ENCODE peak calls at places on chromosome 15, in nine cellular contexts. L, F, Z, C, M, H, W, G and X are unnamed samples. For H3K4me1, the result is how much of the 10 kb centered on the place peaks cover.

GRCh38 chr15:45854455-45855202 is 219.8 kb downstream of the SQOR start:
- DNase-seq in M (no peak), L (no peak), H (no peak), Z (no peak), W (peak), C (no peak), F (no peak), G (no peak), X (no peak)

GRCh38 chr15:60212536-60212935 is 185.2 kb downstream of the ANXA2 start:
- DNase-seq in H (peak), M (no peak), C (no peak), Z (no peak), L (peak), W (no peak), G (peak), F (no peak), X (peak)

GRCh38 chr15:74800559-74801094 is 12.0 kb upstream of the LMAN1L start:
- DNase-seq in C (no peak), W (no peak), Z (peak), G (no peak), F (no peak), H (no peak), L (no peak), M (no peak), X (no peak)

GRCh38 chr15:77818484-77819270 is 186.0 kb upstream of the LINGO1 start:
- DNase-seq in Z (no peak), L (no peak), W (no peak), C (no peak), F (no peak), M (no peak), H (no peak), G (no peak), X (no peak)

GRCh38 chr15:39124155-39124924 is 456.5 kb upstream of the THBS1 start:
- DNase-seq in W (no peak), M (no peak), F (no peak), H (peak), L (peak), C (no peak), G (no peak), Z (no peak), X (no peak)

GRCh38 chr15:27514526-27514925 is 543.5 kb downstream of the GABRG3 start:
- DNase-seq in W (no peak), F (no peak), C (no peak), M (no peak), L (no peak), H (peak), Z (no peak), G (no peak), X (peak)

GRCh38 chr15:92430067-92430435 is 36.4 kb downstream of the ST8SIA2 start:
- DNase-seq in Z (no peak), C (no peak), G (no peak), M (no peak), H (no peak), W (no peak), L (no peak), F (no peak), X (no peak)

GRCh38 chr15:47339800-47340575 is 377.3 kb upstream of the SEMA6D start:
- DNase-seq in H (no peak), M (no peak), C (no peak), Z (no peak), F (no peak), G (no peak), L (peak), W (no peak), X (no peak)

GRCh38 chr15:61069369-61070075 is 159.6 kb downstream of the RORA start:
- DNase-seq in M (no peak), L (no peak), G (no peak), F (no peak), Z (no peak), W (no peak), C (no peak), H (no peak), X (no peak)

GRCh38 chr15:40766906-40767837 is 2.6 kb upstream of the C15orf62 start:
- DNase-seq in M (no peak), L (peak), Z (peak), C (no peak), G (no peak), W (no peak), H (peak), F (no peak), X (peak)

GRCh38 chr15:87031545-87032230 is 952.0 kb downstream of the AGBL1 start:
- DNase-seq in Z (no peak), L (peak), W (no peak), H (no peak), G (no peak), F (no peak), C (no peak), M (no peak), X (peak)

GRCh38 chr15:74144153-74144775 is 13.9 kb downstream of the ISLR2 start:
- DNase-seq in M (no peak), G (no peak), Z (no peak), C (no peak), H (no peak), F (no peak), W (no peak), L (no peak), X (no peak)

GRCh38 chr15:101047301-101047781 is 128.2 kb downstream of the LRRK1 start:
- DNase-seq in Z (peak), C (peak), M (no peak), G (no peak), H (no peak), W (peak), F (peak), L (no peak), X (no peak)

GRCh38 chr15:59315914-59316428 is 56.7 kb downstream of the MYO1E start:
- DNase-seq in L (peak), G (no peak), Z (no peak), C (no peak), H (peak), F (no peak), W (no peak), M (no peak), X (no peak)

GRCh38 chr15:94164202-94164807 is 67.1 kb upstream of the MCTP2 start:
- DNase-seq in F (no peak), H (peak), Z (no peak), C (no peak), L (peak), G (peak), M (peak), W (peak), X (peak)

GRCh38 chr15:78533331-78533730 is 6.9 kb upstream of the PSMA4 start:
- DNase-seq in H (no peak), W (no peak), M (no peak), L (no peak), C (no peak), Z (no peak), G (no peak), F (no peak), X (no peak)

GRCh38 chr15:72813345-72814004 is 29.9 kb upstream of the ADPGK start:
- DNase-seq in C (no peak), W (no peak), M (no peak), Z (no peak), L (no peak), F (no peak), G (no peak), H (peak), X (no peak)

DNA sequence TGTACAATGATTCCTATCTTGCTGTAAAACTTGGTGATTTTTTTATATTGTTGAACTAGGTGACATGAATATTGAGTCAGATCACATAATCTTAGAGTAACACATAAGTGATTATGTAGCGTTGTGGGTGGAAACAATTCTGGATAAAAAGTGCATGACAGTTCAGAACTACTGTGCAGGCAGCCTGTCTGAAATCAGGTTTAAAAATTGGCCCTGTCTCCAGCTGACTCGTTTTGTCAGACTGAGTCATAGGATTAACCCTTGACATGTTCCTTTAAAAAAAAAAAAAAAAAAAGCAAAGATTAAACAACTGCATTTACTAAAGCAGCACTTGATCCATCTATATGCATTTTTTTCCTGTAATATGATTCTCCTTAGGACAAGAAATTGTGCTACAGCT is 160.0 kb upstream of the CGNL1 start:
- DNase-seq in C (no peak), M (no peak), G (no peak), L (peak), F (no peak), Z (no peak), H (peak), W (no peak), X (peak)
- H3K4me1 ChIP-seq in C (under half), M (under half), G (under half), L (under half), F (half or more), Z (under half), H (under half), W (under half), X (under half)

GRCh38 chr15:98666441-98666840 is 18.1 kb downstream of the IGF1R start:
- DNase-seq in M (no peak), C (no peak), L (no peak), F (no peak), H (no peak), G (no peak), Z (no peak), W (no peak), X (no peak)

GRCh38 chr15:98668566-98669308 is 20.4 kb downstream of the IGF1R start:
- DNase-seq in W (no peak), M (no peak), G (no peak), C (no peak), L (no peak), H (peak), Z (no peak), F (no peak), X (peak)

GRCh38 chr15:98669638-98670037 is 21.3 kb downstream of the IGF1R start:
- DNase-seq in C (no peak), H (no peak), W (no peak), G (no peak), M (no peak), L (no peak), F (no peak), Z (no peak), X (no peak)

GRCh38 chr15:98667521-98668179 is 19.3 kb downstream of the IGF1R start:
- DNase-seq in Z (no peak), H (no peak), L (no peak), W (no peak), C (no peak), F (no peak), M (no peak), G (no peak), X (peak)

DNA sequence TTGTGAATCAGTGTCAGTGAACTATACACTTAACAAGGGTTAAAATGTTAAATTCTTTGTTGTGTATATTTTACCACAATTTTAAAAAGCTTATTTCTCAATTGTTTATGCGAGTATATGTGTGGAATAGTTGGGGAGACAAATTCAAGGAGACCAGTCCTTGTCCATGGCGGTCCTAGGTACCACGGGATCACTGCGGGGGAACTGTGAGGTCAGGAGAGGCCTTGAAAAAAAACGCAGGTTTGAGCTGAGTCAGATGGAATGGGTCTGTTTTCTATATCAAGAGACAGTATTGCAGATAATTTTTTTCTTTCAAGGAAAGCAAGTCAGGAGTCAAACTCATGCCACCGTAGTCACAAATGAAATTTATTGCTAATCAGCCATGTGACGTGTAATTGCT is 18.5 kb downstream of the IGF1R start:
- DNase-seq in M (no peak), G (no peak), W (no peak), Z (no peak), H (no peak), L (no peak), C (no peak), F (no peak), X (no peak)
- H3K4me1 ChIP-seq in M (under half), G (under half), W (half or more), Z (under half), H (under half), L (half or more), C (under half), F (half or more), X (under half)

GRCh38 chr15:50814634-50815033 is 49.1 kb upstream of the SPPL2A start:
- DNase-seq in C (no peak), H (no peak), L (no peak), F (no peak), G (no peak), Z (no peak), M (no peak), W (no peak), X (no peak)

GRCh38 chr15:50810128-50810527 is 44.6 kb upstream of the SPPL2A start:
- DNase-seq in W (no peak), L (no peak), C (no peak), H (no peak), G (no peak), F (no peak), M (no peak), Z (no peak), X (no peak)

GRCh38 chr15:50816191-50816590 is 50.7 kb upstream of the SPPL2A start:
- DNase-seq in M (no peak), F (no peak), G (no peak), H (peak), L (no peak), C (no peak), W (peak), Z (no peak), X (peak)

GRCh38 chr15:50813089-50813488 is 47.6 kb upstream of the SPPL2A start:
- DNase-seq in G (no peak), W (no peak), C (no peak), Z (no peak), M (no peak), L (no peak), F (no peak), H (no peak), X (no peak)

DNA sequence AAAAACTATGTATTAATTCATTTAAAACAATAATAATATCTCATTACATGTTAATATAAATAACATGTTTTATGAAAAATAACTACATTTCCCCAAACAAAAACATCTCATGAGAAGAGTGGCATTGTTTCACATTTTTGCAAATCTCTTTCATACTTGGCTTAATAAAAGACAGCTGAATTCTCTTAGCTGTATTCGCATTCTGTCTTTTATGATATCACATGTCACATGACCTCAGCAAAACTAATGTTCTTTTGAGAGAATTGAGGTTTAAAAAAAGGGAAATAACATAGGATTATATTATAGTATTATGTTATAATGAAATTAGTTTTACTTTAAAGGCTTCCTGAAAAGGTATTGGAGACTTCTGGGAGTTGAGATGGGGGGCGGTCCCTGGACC is 48.4 kb upstream of the SPPL2A start:
- DNase-seq in C (no peak), Z (no peak), G (no peak), F (no peak), W (no peak), L (no peak), M (no peak), H (no peak), X (no peak)
- H3K4me1 ChIP-seq in C (under half), Z (under half), G (under half), F (under half), W (under half), L (under half), M (under half), H (under half), X (under half)

DNA sequence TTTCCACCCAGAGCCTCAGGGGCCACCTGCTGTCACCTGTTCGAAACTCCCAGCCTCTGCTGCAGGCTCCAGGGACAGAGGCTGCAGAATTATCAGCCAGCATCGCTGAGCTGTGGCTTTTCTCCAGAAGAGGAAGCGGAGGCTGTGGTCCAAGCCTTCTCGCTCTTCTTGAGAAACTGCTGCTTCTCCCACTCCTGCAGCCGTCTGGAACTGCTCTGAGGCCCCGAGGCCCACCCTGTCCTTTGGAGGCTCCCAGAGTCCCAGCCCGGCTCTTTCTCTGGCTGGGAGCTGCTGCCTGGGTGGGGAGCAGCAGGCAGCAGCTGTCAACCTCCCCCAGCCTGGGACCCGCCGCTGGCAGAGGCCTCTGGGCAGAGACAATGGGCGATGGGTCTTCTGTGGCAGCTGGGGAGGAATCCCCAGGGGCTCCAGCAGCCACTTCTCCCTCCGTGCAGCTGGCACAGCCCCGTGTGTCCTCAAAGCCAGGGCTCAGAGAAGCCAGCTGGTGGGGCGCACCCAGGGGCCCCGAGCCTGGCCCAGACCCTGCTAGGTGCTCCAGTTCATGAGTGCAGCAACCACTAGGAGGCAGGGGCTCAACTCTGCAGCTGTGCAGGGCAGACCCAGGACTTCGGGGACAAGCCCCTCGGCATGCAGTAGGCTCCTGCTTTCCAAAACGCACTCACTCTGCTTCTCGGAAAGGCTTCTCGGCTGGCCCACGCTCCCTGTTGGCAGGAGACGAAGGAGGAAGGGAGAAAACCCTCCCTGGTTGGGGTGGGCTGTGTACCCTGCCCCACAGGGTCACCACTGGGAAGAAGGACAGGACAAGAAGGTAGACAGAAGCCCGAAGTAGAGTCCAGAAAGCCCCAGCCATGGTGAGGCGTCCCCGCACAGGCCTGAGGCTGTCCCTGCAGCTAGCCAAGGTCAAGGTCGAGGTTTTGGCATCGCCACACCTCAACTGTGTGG is 49.9 kb upstream of the FURIN start:
- DNase-seq in Z (no peak), H (no peak), L (peak), M (no peak), G (no peak), F (peak), W (no peak), C (peak), X (no peak)
- H3K4me1 ChIP-seq in Z (under half), H (under half), L (under half), M (under half), G (under half), F (under half), W (under half), C (under half), X (under half)

GRCh38 chr15:66708389-66708788 is 6.4 kb downstream of the SMAD6 start:
- DNase-seq in F (no peak), M (no peak), W (no peak), C (no peak), L (no peak), G (no peak), Z (no peak), H (no peak), X (no peak)

GRCh38 chr15:66709884-66710283 is 7.8 kb downstream of the SMAD6 start:
- DNase-seq in M (no peak), W (no peak), L (no peak), F (no peak), G (no peak), C (no peak), Z (no peak), H (no peak), X (no peak)

GRCh38 chr15:66713843-66714508 is 11.9 kb downstream of the SMAD6 start:
- DNase-seq in G (peak), C (no peak), F (no peak), M (no peak), Z (no peak), W (no peak), H (no peak), L (no peak), X (no peak)

GRCh38 chr15:66711886-66712285 is 9.8 kb downstream of the SMAD6 start:
- DNase-seq in Z (no peak), G (no peak), C (no peak), L (no peak), M (no peak), H (no peak), F (no peak), W (no peak), X (no peak)

GRCh38 chr15:66711260-66711659 is 9.2 kb downstream of the SMAD6 start:
- DNase-seq in G (no peak), Z (no peak), H (no peak), C (no peak), M (no peak), W (no peak), L (no peak), F (no peak), X (no peak)
- H3K4me1 ChIP-seq in G (under half), Z (under half), H (under half), C (under half), M (under half), W (under half), L (half or more), F (half or more), X (under half)

GRCh38 chr15:31360843-31361763 is 34.5 kb downstream of the KLF13 start:
- DNase-seq in M (no peak), G (peak), F (peak), Z (no peak), L (no peak), H (no peak), C (peak), W (peak), X (no peak)

GRCh38 chr15:31362886-31363285 is 36.3 kb downstream of the KLF13 start:
- DNase-seq in F (no peak), L (no peak), Z (no peak), M (no peak), G (no peak), H (no peak), C (no peak), W (no peak), X (no peak)

GRCh38 chr15:31362121-31362520 is 35.5 kb downstream of the KLF13 start:
- DNase-seq in M (no peak), C (no peak), H (no peak), W (no peak), Z (no peak), L (no peak), G (no peak), F (peak), X (no peak)

GRCh38 chr15:31360158-31360561 is 33.5 kb downstream of the KLF13 start:
- DNase-seq in Z (no peak), L (no peak), C (peak), W (no peak), G (peak), H (no peak), F (no peak), M (no peak), X (no peak)

DNA sequence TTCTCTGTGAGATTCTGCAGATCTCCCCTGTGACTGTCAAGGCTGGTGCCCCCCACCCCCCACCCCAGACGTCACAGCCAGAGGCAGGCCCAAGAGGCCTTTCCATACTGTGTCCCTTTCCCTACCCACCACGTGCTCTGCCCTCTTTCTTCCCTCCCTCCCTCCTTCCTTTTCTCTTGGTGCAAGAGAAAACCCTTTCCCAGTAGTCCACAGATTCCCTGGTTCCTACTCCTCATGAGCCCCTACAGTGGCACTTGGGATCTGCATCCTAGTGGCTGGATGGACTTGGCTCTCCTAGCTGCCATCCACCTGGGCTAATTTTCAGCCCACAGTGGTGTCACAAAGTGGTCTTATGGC is 35.1 kb downstream of the KLF13 start:
- DNase-seq in F (no peak), M (no peak), L (peak), H (no peak), W (no peak), C (no peak), Z (no peak), G (no peak), X (no peak)
- H3K4me1 ChIP-seq in F (half or more), M (half or more), L (half or more), H (under half), W (half or more), C (half or more), Z (half or more), G (half or more), X (under half)